ENCODE peak calls at places on chromosomes 6 and 20, in seven cellular contexts. One of them, this sample, is unnamed.

GRCh38 chr6:162710438-162710837 is 17.1 kb downstream of the PRKN start:
- DNase-seq in A673: no peak
- DNase-seq in neural progenitor cell: no peak
- DNase-seq in right lobe of liver: no peak
- DNase-seq in SJSA1: no peak
- DNase-seq in uterus: no peak
- DNase-seq in upper lobe of left lung: no peak
- DNase-seq in this sample: no peak

GRCh38 chr6:33824461-33825154 is 20.8 kb upstream of the MLN start:
- DNase-seq in upper lobe of left lung: no peak
- DNase-seq in right lobe of liver: no peak
- DNase-seq in A673: no peak
- DNase-seq in SJSA1: peak; percentile 59
- DNase-seq in neural progenitor cell: no peak
- DNase-seq in uterus: peak; percentile 44
- DNase-seq in this sample: no peak

GRCh38 chr6:25085761-25086160 is 150.0 kb upstream of the RIPOR2 start:
- DNase-seq in right lobe of liver: no peak
- DNase-seq in uterus: no peak
- DNase-seq in SJSA1: no peak
- DNase-seq in neural progenitor cell: no peak
- DNase-seq in upper lobe of left lung: no peak
- DNase-seq in A673: peak; percentile 36
- DNase-seq in this sample: no peak

GRCh38 chr20:10319855-10320254 is 101.2 kb downstream of the SNAP25 start:
- DNase-seq in A673: peak; percentile 35
- DNase-seq in SJSA1: no peak
- DNase-seq in uterus: no peak
- DNase-seq in neural progenitor cell: no peak
- DNase-seq in upper lobe of left lung: no peak
- DNase-seq in right lobe of liver: no peak
- DNase-seq in this sample: no peak

GRCh38 chr6:158185729-158186456 is 17.7 kb downstream of the GTF2H5 start:
- DNase-seq in upper lobe of left lung: no peak
- DNase-seq in SJSA1: no peak
- DNase-seq in neural progenitor cell: no peak
- DNase-seq in uterus: no peak
- DNase-seq in A673: no peak
- DNase-seq in right lobe of liver: no peak
- DNase-seq in this sample: no peak

GRCh38 chr20:47915495-47915894 is 130.2 kb upstream of the SULF2 start:
- DNase-seq in neural progenitor cell: no peak
- DNase-seq in A673: no peak
- DNase-seq in upper lobe of left lung: no peak
- DNase-seq in right lobe of liver: no peak
- DNase-seq in SJSA1: no peak
- DNase-seq in uterus: no peak
- DNase-seq in this sample: no peak

GRCh38 chr6:135195045-135195444 is 13.9 kb downstream of the MYB start:
- DNase-seq in upper lobe of left lung: no peak
- DNase-seq in neural progenitor cell: no peak
- DNase-seq in uterus: no peak
- DNase-seq in right lobe of liver: no peak
- DNase-seq in SJSA1: no peak
- DNase-seq in A673: no peak
- DNase-seq in this sample: no peak

GRCh38 chr6:31203345-31203979 is 33.0 kb upstream of the POU5F1 start:
- DNase-seq in A673: peak; percentile 69
- DNase-seq in neural progenitor cell: no peak
- DNase-seq in SJSA1: peak; percentile 85
- DNase-seq in right lobe of liver: no peak
- DNase-seq in uterus: peak; percentile 30
- DNase-seq in upper lobe of left lung: no peak
- DNase-seq in this sample: no peak

GRCh38 chr6:133767571-133767970 is 121.3 kb upstream of the TCF21 start:
- DNase-seq in right lobe of liver: no peak
- DNase-seq in uterus: no peak
- DNase-seq in neural progenitor cell: no peak
- DNase-seq in upper lobe of left lung: no peak
- DNase-seq in A673: no peak
- DNase-seq in SJSA1: no peak
- DNase-seq in this sample: no peak

GRCh38 chr6:89475106-89475505 is 42.2 kb downstream of the ANKRD6 start:
- DNase-seq in right lobe of liver: no peak
- DNase-seq in A673: no peak
- DNase-seq in uterus: no peak
- DNase-seq in neural progenitor cell: no peak
- DNase-seq in upper lobe of left lung: no peak
- DNase-seq in SJSA1: no peak
- DNase-seq in this sample: no peak

GRCh38 chr6:83429857-83430605 is 820 bp downstream of the ME1 start:
- DNase-seq in A673: peak; percentile 73
- DNase-seq in uterus: no peak
- DNase-seq in neural progenitor cell: peak; percentile 60
- DNase-seq in upper lobe of left lung: no peak
- DNase-seq in right lobe of liver: no peak
- DNase-seq in SJSA1: peak; percentile 88
- DNase-seq in this sample: no peak

GRCh38 chr6:57265755-57266221 is 43.7 kb upstream of the RAB23 start:
- DNase-seq in SJSA1: peak; percentile 81
- DNase-seq in right lobe of liver: no peak
- DNase-seq in uterus: no peak
- DNase-seq in neural progenitor cell: no peak
- DNase-seq in upper lobe of left lung: no peak
- DNase-seq in A673: no peak
- DNase-seq in this sample: no peak

GRCh38 chr6:84749181-84749580 is 15.2 kb downstream of the TBX18 start:
- DNase-seq in upper lobe of left lung: no peak
- DNase-seq in SJSA1: no peak
- DNase-seq in right lobe of liver: no peak
- DNase-seq in uterus: no peak
- DNase-seq in neural progenitor cell: no peak
- DNase-seq in A673: no peak
- DNase-seq in this sample: no peak

GRCh38 chr20:46563170-46563847 is 12.9 kb upstream of the OCSTAMP start:
- DNase-seq in upper lobe of left lung: peak; percentile 70
- DNase-seq in A673: no peak
- DNase-seq in uterus: no peak
- DNase-seq in SJSA1: no peak
- DNase-seq in neural progenitor cell: peak; percentile 41
- DNase-seq in right lobe of liver: no peak
- DNase-seq in this sample: no peak

GRCh38 chr6:39377530-39377929 is 55.0 kb upstream of the KCNK16 start:
- DNase-seq in neural progenitor cell: peak; percentile 89
- DNase-seq in uterus: peak; percentile 64
- DNase-seq in upper lobe of left lung: no peak
- DNase-seq in right lobe of liver: peak; percentile 60
- DNase-seq in A673: peak; percentile 84
- DNase-seq in SJSA1: peak; percentile 42
- DNase-seq in this sample: no peak

GRCh38 chr6:47083586-47084047 is 41.5 kb upstream of the ADGRF1 start:
- DNase-seq in upper lobe of left lung: no peak
- DNase-seq in right lobe of liver: peak; percentile 82
- DNase-seq in A673: peak; percentile 85
- DNase-seq in uterus: peak; percentile 97
- DNase-seq in SJSA1: no peak
- DNase-seq in neural progenitor cell: no peak
- DNase-seq in this sample: no peak

GRCh38 chr6:21587182-21587924 is 6.2 kb upstream of the SOX4 start:
- DNase-seq in uterus: peak; percentile 62
- DNase-seq in neural progenitor cell: peak; percentile 85
- DNase-seq in right lobe of liver: no peak
- DNase-seq in upper lobe of left lung: peak; percentile 90
- DNase-seq in A673: peak; percentile 70
- DNase-seq in SJSA1: peak; percentile 76
- DNase-seq in this sample: no peak

GRCh38 chr20:24896984-24897383 is 52.1 kb upstream of the CST7 start:
- DNase-seq in SJSA1: no peak
- DNase-seq in uterus: no peak
- DNase-seq in A673: no peak
- DNase-seq in upper lobe of left lung: no peak
- DNase-seq in neural progenitor cell: no peak
- DNase-seq in right lobe of liver: no peak
- DNase-seq in this sample: no peak

GRCh38 chr6:10838794-10839333 is 525 bp upstream of the MAK start:
- DNase-seq in right lobe of liver: no peak
- DNase-seq in SJSA1: no peak
- DNase-seq in A673: no peak
- DNase-seq in upper lobe of left lung: no peak
- DNase-seq in uterus: no peak
- DNase-seq in neural progenitor cell: no peak
- DNase-seq in this sample: no peak

GRCh38 chr6:20211037-20211940 is 980 bp downstream of the MBOAT1 start:
- DNase-seq in uterus: no peak
- DNase-seq in upper lobe of left lung: no peak
- DNase-seq in right lobe of liver: no peak
- DNase-seq in neural progenitor cell: peak; percentile 14
- DNase-seq in A673: no peak
- DNase-seq in SJSA1: peak; percentile 25
- DNase-seq in this sample: no peak

GRCh38 chr6:39753745-39754084 is 28.5 kb upstream of the KIF6 start:
- DNase-seq in SJSA1: no peak
- DNase-seq in upper lobe of left lung: no peak
- DNase-seq in neural progenitor cell: no peak
- DNase-seq in uterus: peak; percentile 62
- DNase-seq in A673: no peak
- DNase-seq in right lobe of liver: no peak
- DNase-seq in this sample: no peak

GRCh38 chr6:41780623-41781301 is at the start of gene PRICKLE4:
- DNase-seq in neural progenitor cell: peak; percentile 69
- DNase-seq in A673: peak; percentile 17
- DNase-seq in SJSA1: no peak
- DNase-seq in upper lobe of left lung: peak; percentile 88
- DNase-seq in right lobe of liver: peak; percentile 73
- DNase-seq in uterus: peak; percentile 64
- DNase-seq in this sample: no peak
- H3K4me1 ChIP-seq in neural progenitor cell: peaks cover 12% of the 10 kb centered on the region
- H3K4me1 ChIP-seq in A673: peaks cover 18% of the 10 kb centered on the region
- H3K4me1 ChIP-seq in SJSA1: peaks cover 9% of the 10 kb centered on the region
- H3K4me1 ChIP-seq in upper lobe of left lung: peaks cover 45% of the 10 kb centered on the region
- H3K4me1 ChIP-seq in right lobe of liver: peaks cover 18% of the 10 kb centered on the region
- H3K4me1 ChIP-seq in uterus: peaks cover 16% of the 10 kb centered on the region
- H3K4me1 ChIP-seq in this sample: peaks cover 40% of the 10 kb centered on the region

DNA sequence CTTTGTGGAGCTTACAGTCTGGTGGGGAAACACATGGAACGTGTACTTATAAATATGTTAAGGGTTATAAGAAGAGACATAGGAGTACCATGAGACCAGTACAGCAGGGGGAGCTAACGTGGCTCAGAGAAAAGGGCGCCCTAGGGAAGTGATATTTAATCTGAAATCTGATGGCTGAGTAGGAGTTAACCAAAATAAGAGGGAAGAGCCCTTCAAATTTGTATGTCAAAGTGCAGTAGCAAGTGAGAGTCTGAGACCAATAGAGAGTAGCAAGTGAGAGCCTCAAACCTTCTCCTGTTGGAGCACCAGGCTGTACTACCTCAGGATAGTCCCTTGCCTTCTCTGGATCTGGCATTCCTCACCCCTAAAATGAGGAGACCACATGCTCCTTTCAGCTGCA is 6.1 kb upstream of the PKIG start:
- DNase-seq in right lobe of liver: no peak
- DNase-seq in uterus: no peak
- DNase-seq in A673: peak; percentile 72
- DNase-seq in neural progenitor cell: no peak
- DNase-seq in upper lobe of left lung: no peak
- DNase-seq in SJSA1: peak; percentile 46
- DNase-seq in this sample: no peak
- H3K4me1 ChIP-seq in right lobe of liver: peaks cover 7% of the 10 kb centered on the region
- H3K4me1 ChIP-seq in uterus: peaks cover 9% of the 10 kb centered on the region
- H3K4me1 ChIP-seq in A673: peaks cover 44% of the 10 kb centered on the region
- H3K4me1 ChIP-seq in neural progenitor cell: peaks cover 12% of the 10 kb centered on the region
- H3K4me1 ChIP-seq in upper lobe of left lung: peaks cover 40% of the 10 kb centered on the region
- H3K4me1 ChIP-seq in SJSA1: peaks cover 67% of the 10 kb centered on the region
- H3K4me1 ChIP-seq in this sample: peaks cover 4% of the 10 kb centered on the region

DNA sequence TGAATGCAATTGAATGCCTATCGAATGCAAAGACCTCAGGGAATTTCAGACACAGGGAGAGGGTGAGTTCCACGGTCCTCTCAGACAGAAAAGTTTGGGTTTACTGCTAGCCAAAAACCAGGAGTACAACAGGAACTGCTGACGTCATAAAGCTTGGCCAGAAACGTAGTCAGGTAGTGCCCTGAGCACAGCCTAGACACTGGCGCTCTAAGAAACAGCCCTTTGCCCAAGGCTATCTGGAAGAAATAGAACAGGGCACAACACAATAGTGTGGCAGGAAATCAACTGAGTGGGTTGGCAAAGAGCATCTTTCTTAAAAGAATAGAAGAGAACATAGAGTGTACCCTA is 58.0 kb downstream of the GFOD1 start:
- DNase-seq in right lobe of liver: no peak
- DNase-seq in A673: no peak
- DNase-seq in neural progenitor cell: no peak
- DNase-seq in upper lobe of left lung: no peak
- DNase-seq in uterus: no peak
- DNase-seq in SJSA1: no peak
- DNase-seq in this sample: no peak
- H3K4me1 ChIP-seq in right lobe of liver: peaks cover 16% of the 10 kb centered on the region
- H3K4me1 ChIP-seq in A673: no peaks in the 10 kb centered on the region
- H3K4me1 ChIP-seq in neural progenitor cell: peaks cover 16% of the 10 kb centered on the region
- H3K4me1 ChIP-seq in upper lobe of left lung: peaks cover 44% of the 10 kb centered on the region
- H3K4me1 ChIP-seq in uterus: no peaks in the 10 kb centered on the region
- H3K4me1 ChIP-seq in SJSA1: no peaks in the 10 kb centered on the region
- H3K4me1 ChIP-seq in this sample: peaks cover 33% of the 10 kb centered on the region

GRCh38 chr20:20831794-20832193 is 119.3 kb upstream of the RALGAPA2 start:
- DNase-seq in upper lobe of left lung: no peak
- DNase-seq in neural progenitor cell: no peak
- DNase-seq in right lobe of liver: no peak
- DNase-seq in SJSA1: no peak
- DNase-seq in A673: no peak
- DNase-seq in uterus: no peak
- DNase-seq in this sample: no peak

GRCh38 chr20:20835897-20836296 is 123.5 kb upstream of the RALGAPA2 start:
- DNase-seq in A673: no peak
- DNase-seq in uterus: no peak
- DNase-seq in upper lobe of left lung: no peak
- DNase-seq in neural progenitor cell: no peak
- DNase-seq in right lobe of liver: no peak
- DNase-seq in SJSA1: no peak
- DNase-seq in this sample: no peak

GRCh38 chr20:20839771-20840170 is 127.3 kb upstream of the RALGAPA2 start:
- DNase-seq in A673: no peak
- DNase-seq in upper lobe of left lung: no peak
- DNase-seq in SJSA1: no peak
- DNase-seq in neural progenitor cell: no peak
- DNase-seq in right lobe of liver: no peak
- DNase-seq in uterus: no peak
- DNase-seq in this sample: no peak

GRCh38 chr20:20832715-20833114 is 120.3 kb upstream of the RALGAPA2 start:
- DNase-seq in right lobe of liver: no peak
- DNase-seq in neural progenitor cell: no peak
- DNase-seq in A673: no peak
- DNase-seq in uterus: no peak
- DNase-seq in upper lobe of left lung: no peak
- DNase-seq in SJSA1: no peak
- DNase-seq in this sample: no peak

DNA sequence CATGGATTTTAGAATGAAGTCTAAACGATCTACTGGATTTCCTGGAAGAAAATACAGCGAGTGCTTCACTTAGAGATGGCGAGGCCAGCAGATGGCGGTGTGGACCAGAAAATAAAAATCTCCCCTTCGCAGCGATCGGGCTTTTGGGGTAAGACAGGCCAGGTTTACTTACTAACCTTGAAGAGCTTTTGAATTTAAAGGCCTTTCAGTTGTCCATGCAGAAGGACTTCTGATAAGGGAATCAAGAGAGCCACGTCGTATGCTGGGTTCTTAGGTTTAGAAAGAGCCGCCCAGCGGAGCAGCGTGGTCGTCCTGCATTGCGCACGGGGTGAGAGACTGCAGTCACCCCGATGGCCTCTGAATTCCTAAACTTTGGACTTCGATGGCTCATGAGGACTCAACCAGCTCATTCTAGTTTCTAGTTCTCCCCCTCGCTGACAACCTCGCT is 125.2 kb upstream of the RALGAPA2 start:
- DNase-seq in neural progenitor cell: peak; percentile 77
- DNase-seq in right lobe of liver: peak; percentile 64
- DNase-seq in SJSA1: no peak
- DNase-seq in upper lobe of left lung: no peak
- DNase-seq in uterus: peak; percentile 21
- DNase-seq in A673: peak; percentile 82
- DNase-seq in this sample: no peak
- H3K4me1 ChIP-seq in neural progenitor cell: no peaks in the 10 kb centered on the region
- H3K4me1 ChIP-seq in right lobe of liver: peaks cover 4% of the 10 kb centered on the region
- H3K4me1 ChIP-seq in SJSA1: no peaks in the 10 kb centered on the region
- H3K4me1 ChIP-seq in upper lobe of left lung: peaks cover 4% of the 10 kb centered on the region
- H3K4me1 ChIP-seq in uterus: no peaks in the 10 kb centered on the region
- H3K4me1 ChIP-seq in A673: no peaks in the 10 kb centered on the region
- H3K4me1 ChIP-seq in this sample: no peaks in the 10 kb centered on the region